ENCODE peak calls at places on chromosomes 16 and 17, in ten cellular contexts. Z is esophagus muscularis mucosa, K is mucosa of descending colon, R is right lobe of liver, F is A673, N is A549, H is heart right ventricle, W is endodermal cell, E is astrocyte of the spinal cord, Y is MM.1S. T is an unnamed sample.

GRCh38 chr17:82876149-82876548 is 36.3 kb upstream of the ZNF750 start:
- DNase-seq in N (no peak), F (no peak), Y (no peak), Z (no peak), W (no peak), H (no peak), R (no peak), K (peak), E (peak), T (peak)

GRCh38 chr17:8146381-8147140 is 5.6 kb downstream of the PER1 start:
- DNase-seq in E (no peak), F (no peak), Y (no peak), Z (no peak), R (no peak), H (no peak), N (no peak), K (no peak), W (no peak), T (no peak)

GRCh38 chr17:30969989-30970680 is 704 bp upstream of the RNF135 start:
- DNase-seq in R (no peak), E (peak), K (peak), F (peak), Z (no peak), W (peak), Y (peak), N (no peak), H (no peak), T (peak)

GRCh38 chr17:69814031-69814430 is 261.0 kb upstream of the KCNJ16 start:
- DNase-seq in N (no peak), H (no peak), E (no peak), R (no peak), Z (no peak), F (no peak), W (no peak), K (no peak), Y (no peak), T (no peak)

GRCh38 chr17:58328195-58329034 is at the start of gene TSPOAP1:
- DNase-seq in K (peak), W (peak), Z (no peak), F (no peak), E (no peak), N (no peak), Y (peak), R (peak), H (no peak), T (no peak)

GRCh38 chr17:78396436-78397335 is 18.2 kb downstream of the PGS1 start:
- DNase-seq in W (no peak), Y (no peak), N (no peak), R (peak), K (no peak), H (peak), E (no peak), F (no peak), Z (no peak), T (no peak)

GRCh38 chr17:78672880-78673371 is 95.7 kb upstream of the DNAH17 start:
- DNase-seq in R (no peak), H (no peak), Z (no peak), F (no peak), Y (no peak), K (no peak), W (peak), E (peak), N (peak), T (no peak)

GRCh38 chr17:74442670-74443515 is 11.0 kb downstream of the GPRC5C start:
- DNase-seq in N (peak), K (peak), W (peak), H (peak), E (no peak), Z (peak), F (no peak), Y (no peak), R (peak), T (peak)

GRCh38 chr16:28549301-28549899 is 4.3 kb upstream of the SGF29 start:
- DNase-seq in Y (peak), N (peak), F (peak), H (no peak), W (no peak), R (no peak), K (no peak), E (peak), Z (no peak), T (peak)

GRCh38 chr16:54241525-54241924 is 45.1 kb downstream of the IRX3 start:
- DNase-seq in Z (no peak), R (no peak), H (no peak), F (no peak), K (no peak), W (no peak), E (no peak), Y (no peak), N (no peak), T (no peak)

GRCh38 chr16:1308036-1308976 is 1.1 kb upstream of the UBE2I start:
- DNase-seq in Y (no peak), Z (no peak), W (no peak), K (no peak), E (peak), H (no peak), F (peak), R (no peak), N (peak), T (peak)

GRCh38 chr16:51951668-51952298 is 595.2 kb downstream of the TOX3 start:
- DNase-seq in R (no peak), N (no peak), W (peak), K (no peak), F (no peak), Z (no peak), E (no peak), Y (no peak), H (no peak), T (no peak)

GRCh38 chr16:58464916-58465731 is 34.8 kb upstream of the NDRG4 start:
- DNase-seq in R (no peak), Y (no peak), H (no peak), Z (no peak), F (no peak), K (no peak), N (peak), W (peak), E (no peak), T (no peak)

GRCh38 chr17:74467221-74467951 is 952 bp downstream of the CD300A start:
- DNase-seq in W (no peak), F (no peak), R (no peak), H (no peak), Y (peak), E (no peak), N (no peak), K (peak), Z (no peak), T (no peak)

GRCh38 chr17:61484174-61484573 is 32.0 kb downstream of the TBX4 start:
- DNase-seq in Z (no peak), K (no peak), H (no peak), F (no peak), N (no peak), W (no peak), Y (no peak), E (no peak), R (no peak), T (peak)
- H3K4me3 ChIP-seq in Z (no peak), K (no peak), H (no peak), F (no peak), N (no peak), W (no peak), Y (no peak), E (no peak), R (no peak), T (no peak)

GRCh38 chr16:27359051-27359450 is 42.9 kb upstream of the IL21R start:
- DNase-seq in R (no peak), F (no peak), K (no peak), N (no peak), E (no peak), W (no peak), H (no peak), Z (no peak), Y (no peak), T (no peak)

GRCh38 chr16:27353853-27354252 is 40.1 kb downstream of the IL4R start:
- DNase-seq in W (no peak), R (no peak), Y (no peak), N (no peak), K (no peak), F (no peak), H (no peak), Z (no peak), E (no peak), T (no peak)

GRCh38 chr16:27352026-27352425 is 38.3 kb downstream of the IL4R start:
- DNase-seq in Y (no peak), H (no peak), W (no peak), N (no peak), R (no peak), F (no peak), K (no peak), E (no peak), Z (no peak), T (no peak)

GRCh38 chr16:27356794-27357193 is 43.0 kb downstream of the IL4R start:
- DNase-seq in W (no peak), R (no peak), K (no peak), E (no peak), F (no peak), Z (no peak), H (no peak), Y (no peak), N (no peak), T (no peak)

GRCh38 chr16:27355610-27356009 is 41.8 kb downstream of the IL4R start:
- DNase-seq in E (no peak), Y (no peak), H (peak), F (peak), R (peak), W (peak), K (peak), Z (no peak), N (peak), T (peak)
- TF ChIP-seq CTCF in E (peak), Y (no peak), H (no peak), F (peak), R (peak), W (peak), K (no peak), Z (peak), N (peak), T (peak)

GRCh38 chr17:50533720-50534148 is 1.2 kb downstream of the EPN3 start:
- DNase-seq in N (no peak), F (peak), R (peak), E (no peak), H (peak), W (peak), K (peak), Y (no peak), Z (no peak), T (peak)
- H3K4me3 ChIP-seq in N (peak), F (no peak), R (no peak), E (no peak), H (peak), W (no peak), K (peak), Y (no peak), Z (no peak), T (no peak)

DNA sequence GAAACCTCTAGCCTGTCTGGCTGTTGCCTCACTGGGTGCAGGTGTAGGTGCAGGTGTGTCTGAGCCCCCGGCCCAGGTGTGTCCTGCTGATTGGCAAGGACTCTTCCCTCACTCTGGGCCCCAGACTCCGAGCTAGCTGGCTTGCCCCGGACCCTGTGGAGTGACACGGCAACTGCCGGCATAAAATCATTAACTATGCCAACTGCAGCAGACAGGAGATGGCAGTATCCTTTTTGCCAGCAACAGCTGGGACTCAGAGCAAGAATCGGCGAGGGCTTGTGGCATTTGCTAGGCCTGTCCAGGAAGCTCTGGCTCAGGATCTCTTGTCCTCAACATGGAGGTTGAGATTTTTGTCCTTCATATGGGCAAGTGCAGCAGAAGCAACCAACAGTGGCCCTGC is 20.8 kb downstream of the CIAPIN1 start:
- DNase-seq in F (no peak), K (no peak), H (no peak), Z (no peak), W (no peak), R (no peak), E (no peak), Y (no peak), N (no peak), T (no peak)
- TF ChIP-seq CTCF in F (no peak), K (no peak), H (no peak), Z (no peak), W (no peak), R (no peak), E (no peak), Y (no peak), N (no peak), T (no peak)

DNA sequence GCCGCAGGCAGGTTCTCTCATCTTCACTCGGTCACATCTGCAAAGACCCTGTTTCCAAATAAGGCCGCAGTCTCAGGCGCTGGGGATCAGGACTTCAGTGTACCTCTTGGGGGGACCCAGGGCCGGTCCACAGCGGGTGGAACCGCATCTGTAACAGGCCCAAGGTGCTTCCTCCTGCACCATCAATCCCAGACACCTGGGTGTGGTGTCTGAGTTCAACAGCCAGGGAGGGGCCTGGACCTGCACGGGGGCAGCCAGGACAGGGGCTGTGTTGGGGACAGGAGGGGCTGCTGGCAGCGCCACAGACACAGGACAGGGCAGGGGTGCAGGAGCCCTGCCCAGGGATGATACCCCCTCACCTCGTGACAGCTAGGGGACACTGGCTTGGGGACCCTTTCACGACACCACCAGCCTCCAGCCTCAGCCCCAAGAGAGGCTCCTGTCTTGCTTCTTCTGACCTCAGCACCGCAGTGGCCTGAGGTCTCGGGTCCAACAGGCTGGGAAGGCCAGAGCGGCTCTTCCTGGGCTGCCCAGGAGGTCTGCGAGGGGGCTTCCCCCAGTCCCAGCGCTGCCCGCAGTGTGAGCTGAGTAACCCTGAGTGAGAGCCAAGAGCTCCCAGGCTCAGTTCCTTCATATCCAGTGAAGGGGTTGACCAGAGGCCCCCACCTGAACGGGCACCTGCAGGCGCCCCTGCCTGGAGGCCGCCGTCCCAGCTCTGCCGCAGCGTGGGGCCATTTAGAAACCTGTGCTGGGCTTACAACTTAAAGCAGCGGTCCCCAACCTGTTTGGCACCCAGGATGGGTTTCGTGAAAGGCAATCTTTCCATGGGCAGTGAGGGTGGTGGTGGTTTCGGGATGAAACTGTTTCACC is 30.7 kb upstream of the BAHCC1 start:
- DNase-seq in N (no peak), H (no peak), Y (no peak), F (no peak), R (no peak), Z (no peak), E (no peak), K (peak), W (peak), T (no peak)
- H3K4me3 ChIP-seq in N (no peak), H (no peak), Y (no peak), F (no peak), R (no peak), Z (peak), E (no peak), K (no peak), W (no peak), T (no peak)

DNA sequence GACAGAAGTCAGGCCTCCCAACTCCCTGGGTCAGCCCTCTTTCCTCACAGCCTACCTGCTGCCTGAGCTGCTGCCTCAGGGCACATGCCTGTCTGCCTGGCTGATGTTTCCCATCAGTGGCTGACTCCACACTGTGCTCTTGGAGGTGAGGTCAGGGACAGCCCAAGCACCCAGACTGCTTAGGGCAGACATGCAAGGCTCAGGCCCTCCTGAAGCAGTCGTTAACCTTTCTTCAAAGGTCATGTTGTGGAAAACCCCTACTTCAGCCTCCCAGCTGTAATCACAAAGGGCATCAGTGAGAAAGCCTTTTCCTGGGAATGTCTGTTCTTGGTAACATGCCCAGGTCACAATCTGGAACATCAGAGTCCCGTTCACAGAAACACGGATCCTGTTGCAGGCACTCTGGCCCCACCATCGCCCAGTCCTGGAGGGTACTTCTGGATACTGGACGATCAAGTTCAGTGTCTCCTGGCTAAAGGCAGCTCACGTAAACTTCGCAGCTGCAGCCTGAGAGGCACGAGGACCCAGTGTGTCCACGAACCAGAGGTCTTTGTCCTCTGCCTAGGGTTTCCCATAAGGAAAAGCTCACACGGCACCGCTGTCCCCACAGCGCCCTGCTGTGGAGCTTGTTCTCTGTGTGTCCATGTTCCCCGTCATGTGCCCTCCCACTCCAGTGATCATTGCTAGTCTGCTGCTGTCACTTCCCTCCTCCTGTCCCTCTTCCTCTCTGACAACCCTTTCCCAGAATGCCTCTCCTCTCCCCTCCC is 54.9 kb downstream of the GNAO1 start:
- DNase-seq in E (no peak), R (peak), F (no peak), Y (no peak), W (no peak), K (no peak), Z (no peak), N (peak), H (no peak), T (peak)
- TF ChIP-seq CTCF in E (no peak), R (no peak), F (no peak), Y (no peak), W (no peak), K (no peak), Z (no peak), N (no peak), H (no peak), T (no peak)

DNA sequence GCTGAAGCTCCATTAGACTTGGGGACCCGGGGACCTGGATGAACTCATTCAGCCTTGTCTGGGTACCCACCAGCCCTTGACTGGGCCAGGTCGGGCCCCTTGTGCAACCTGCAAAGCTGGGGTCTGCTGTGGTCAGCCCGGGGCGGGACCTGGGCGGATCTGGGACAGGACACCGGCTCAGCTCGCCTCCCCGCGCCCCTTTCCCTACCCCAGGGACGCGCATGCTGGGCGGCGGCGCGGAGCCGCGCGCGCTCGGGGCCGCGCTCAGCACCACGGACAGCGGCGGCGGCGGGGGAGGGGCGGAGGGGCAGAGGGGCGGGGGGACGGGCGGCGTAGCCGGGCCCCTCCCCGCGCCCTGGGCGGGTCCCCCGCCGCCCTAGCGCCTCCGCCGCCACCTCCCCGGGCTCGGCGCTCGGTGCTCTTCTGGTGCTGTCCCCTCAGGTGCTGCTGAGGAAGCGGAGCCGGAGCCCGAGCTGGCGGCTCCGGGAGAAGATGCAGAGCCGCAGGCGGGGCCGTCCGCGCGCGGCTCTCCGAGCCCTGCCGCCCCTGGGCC is 7.4 kb downstream of the ACD start:
- DNase-seq in R (no peak), N (no peak), F (peak), H (peak), Y (no peak), W (peak), K (peak), Z (no peak), E (no peak), T (no peak)
- H3K4me3 ChIP-seq in R (no peak), N (peak), F (peak), H (peak), Y (no peak), W (no peak), K (no peak), Z (peak), E (peak), T (peak)

DNA sequence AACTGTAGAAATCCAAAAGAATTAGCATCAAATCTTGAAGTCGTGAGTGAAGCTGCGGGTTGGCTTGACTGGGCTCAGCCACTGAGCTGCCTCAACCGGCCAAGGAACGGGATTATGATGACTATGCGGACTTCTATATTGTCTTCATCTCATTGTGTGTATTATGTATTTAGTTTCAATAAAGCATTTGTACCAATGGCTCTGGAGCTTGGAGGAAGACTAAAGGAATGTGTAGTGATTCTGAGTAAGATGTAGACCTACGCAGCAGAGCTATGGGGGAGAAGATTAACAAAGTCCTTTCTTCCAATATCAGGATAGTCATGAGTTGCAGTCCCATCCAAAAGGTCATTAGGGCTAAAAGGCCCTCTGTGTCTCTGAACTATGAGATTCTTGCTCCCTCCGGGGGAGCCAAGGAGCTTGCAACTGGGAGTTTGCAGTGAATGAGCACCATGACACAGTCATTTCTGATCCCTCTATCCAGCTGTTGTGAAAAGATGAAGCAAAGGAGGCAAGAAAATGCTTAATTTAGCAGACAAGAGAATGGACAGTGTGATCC is 8.3 kb downstream of the EME1 start:
- DNase-seq in N (no peak), Z (no peak), W (no peak), F (no peak), E (no peak), H (no peak), R (no peak), K (no peak), Y (no peak), T (no peak)
- TF ChIP-seq CTCF in N (no peak), Z (no peak), W (no peak), F (no peak), E (no peak), H (no peak), R (no peak), K (no peak), Y (no peak), T (no peak)

DNA sequence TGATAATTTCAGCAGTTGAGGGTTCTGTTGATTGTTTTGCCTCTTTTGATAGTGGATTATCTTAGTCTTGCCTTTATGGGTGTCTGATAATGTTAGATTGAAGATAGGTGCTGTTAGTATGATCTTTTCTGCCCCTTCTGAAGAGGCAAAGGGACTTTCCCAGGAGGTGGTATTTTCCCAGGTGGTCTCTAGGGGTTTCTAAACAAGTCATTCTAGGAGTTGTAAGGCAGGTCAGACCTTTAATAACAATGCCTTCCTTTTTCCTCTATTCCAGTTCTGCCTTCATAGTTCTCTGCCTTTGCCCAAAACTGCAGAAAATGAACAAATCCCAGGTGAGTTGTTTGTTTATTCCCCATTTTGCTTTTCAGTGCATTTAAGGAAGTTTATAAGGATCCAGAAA is 4.3 kb downstream of the ZFP1 start:
- DNase-seq in F (no peak), W (no peak), R (no peak), Y (no peak), Z (no peak), N (no peak), H (no peak), K (no peak), E (no peak), T (no peak)
- H3K4me3 ChIP-seq in F (no peak), W (peak), R (no peak), Y (no peak), Z (no peak), N (no peak), H (no peak), K (no peak), E (no peak), T (no peak)